ENCODE peak calls at places on chromosomes 11 and 22, in four cellular contexts. U, M, G and I are unnamed samples.

GRCh38 chr11:69447786-69448185 is 33.7 kb upstream of the LINC01488 start:
- DNase-seq in U (no peak), M (no peak), G (no peak), I (no peak)

GRCh38 chr11:16613401-16614381 is 124.8 kb upstream of the C11orf58 start:
- DNase-seq in M (peak), U (peak), G (peak), I (peak)

GRCh38 chr11:69277074-69277809 is 16.7 kb upstream of the MYEOV start:
- DNase-seq in G (no peak), M (no peak), U (no peak), I (no peak)

GRCh38 chr22:47284822-47285221 is 522.4 kb downstream of the TBC1D22A start:
- DNase-seq in G (no peak), U (no peak), M (no peak), I (no peak)

GRCh38 chr11:76841923-76842452 is 18.7 kb upstream of the ACER3 start:
- DNase-seq in U (no peak), M (no peak), G (no peak), I (no peak)

GRCh38 chr11:126485021-126485781 is 129.7 kb downstream of the ST3GAL4 start:
- DNase-seq in M (no peak), G (no peak), U (no peak), I (peak)

GRCh38 chr11:96464695-96465307 is 75.0 kb downstream of the JRKL start:
- DNase-seq in G (peak), M (no peak), U (no peak), I (peak)

GRCh38 chr11:61082161-61082870 is 20.0 kb upstream of the CD5 start:
- DNase-seq in U (no peak), G (no peak), M (no peak), I (no peak)

GRCh38 chr22:36773935-36774334 is 2.0 kb downstream of the IFT27 start:
- DNase-seq in U (no peak), M (no peak), G (peak), I (peak)

GRCh38 chr22:49196046-49196511 is 631.6 kb downstream of the BRD1 start:
- DNase-seq in M (no peak), G (no peak), U (no peak), I (no peak)

GRCh38 chr11:108635106-108635505 is 29.8 kb upstream of the DDX10 start:
- DNase-seq in U (no peak), M (no peak), G (no peak), I (no peak)

GRCh38 chr11:75954039-75954438 is 139.0 kb downstream of the UVRAG start:
- DNase-seq in G (no peak), U (no peak), M (no peak), I (no peak)